ENCODE peak calls at places on chromosomes 2 and 18, in nine cellular contexts. L is foreskin fibroblast, Y is lower leg skin, W is cardiac muscle cell, J is cardiac fibroblast, K is keratinocyte, C is spleen, A is adrenal gland, S is lower lobe of right lung. D is an unnamed sample.

GRCh38 chr2:164560181-164560792 is 61.0 kb downstream of the GRB14 start:
- DNase-seq in J (peak; percentile 58), W (peak; percentile 46), K (no peak), L (peak; percentile 6), S (no peak), C (no peak), A (no peak), Y (no peak), D (peak; percentile 48)

GRCh38 chr2:211085056-211085680 is 528.8 kb downstream of the CPS1 start:
- DNase-seq in K (no peak), J (peak; percentile 64), Y (no peak), L (no peak), W (peak; percentile 42), S (no peak), C (no peak), A (no peak), D (peak; percentile 35)

GRCh38 chr18:39555511-39555910 is 1989.9 kb upstream of the CELF4 start:
- DNase-seq in A (no peak), W (no peak), J (no peak), K (no peak), C (no peak), L (no peak), Y (no peak), S (no peak), D (no peak)

GRCh38 chr2:171403181-171403580 is 30.6 kb downstream of the METTL8 start:
- DNase-seq in Y (no peak), W (no peak), A (no peak), L (peak; percentile 46), K (no peak), J (no peak), S (no peak), C (no peak), D (peak; percentile 43)

GRCh38 chr18:14086459-14087231 is 45.6 kb downstream of the ZNF519 start:
- DNase-seq in W (peak; percentile 73), C (no peak), J (peak; percentile 63), S (no peak), L (peak; percentile 4), A (no peak), K (no peak), Y (no peak), D (peak; percentile 42)

GRCh38 chr18:61732854-61733253 is 160.0 kb downstream of the RNF152 start:
- DNase-seq in J (peak; percentile 29), W (no peak), K (no peak), Y (no peak), L (no peak), C (no peak), S (peak; percentile 59), A (peak; percentile 57), D (no peak)

GRCh38 chr2:231683292-231683898 is 24.9 kb upstream of the PTMA start:
- DNase-seq in A (no peak), S (no peak), J (no peak), Y (no peak), W (no peak), C (no peak), K (no peak), L (no peak), D (no peak)

GRCh38 chr2:102101097-102101843 is 41.3 kb upstream of the IL1R1 start:
- DNase-seq in K (no peak), C (no peak), S (no peak), W (no peak), J (no peak), A (no peak), Y (no peak), L (no peak), D (no peak)

GRCh38 chr2:25981596-25982272 is 563 bp downstream of the KIF3C start:
- DNase-seq in A (no peak), J (no peak), W (peak; percentile 39), Y (no peak), K (no peak), S (no peak), C (peak; percentile 87), L (no peak), D (no peak)

GRCh38 chr2:176680916-176681315 is 411.7 kb downstream of the MTX2 start:
- DNase-seq in L (peak; percentile 9), A (no peak), K (no peak), W (no peak), Y (no peak), J (no peak), S (no peak), C (no peak), D (peak; percentile 2)

GRCh38 chr2:139296672-139297209 is 516.6 kb upstream of the NXPH2 start:
- DNase-seq in C (no peak), Y (no peak), L (no peak), K (no peak), A (no peak), J (no peak), S (no peak), W (no peak), D (no peak)

DNA sequence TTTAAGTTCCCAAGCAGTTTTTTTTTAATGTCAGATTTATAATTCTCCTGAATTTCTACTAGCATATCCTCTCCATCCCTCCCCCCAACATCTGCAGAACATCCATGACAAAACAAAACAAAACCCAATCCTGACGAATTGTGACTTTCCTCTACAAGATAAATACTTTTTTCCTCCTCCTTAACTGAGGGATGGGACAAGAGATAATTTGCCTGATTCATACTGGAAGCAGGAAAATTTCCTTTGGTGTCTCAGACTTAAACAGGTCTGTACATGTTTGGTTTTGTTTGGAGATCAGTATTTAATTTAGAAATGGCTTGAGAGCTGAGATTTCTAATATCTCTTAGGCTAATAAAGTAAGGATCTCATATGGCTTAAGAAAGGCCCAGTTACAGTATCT is 2.2 kb downstream of the CAVIN2 start:
- DNase-seq in S (no peak), J (no peak), Y (no peak), A (no peak), K (no peak), L (peak; percentile 9), W (no peak), C (no peak), D (no peak)
- H3K4me3 ChIP-seq in S (peak overlapping the region; percentile 72), J (peak overlapping the region; percentile 41), Y (no peak overlapping the region), A (no peak overlapping the region), K (peak overlapping the region; percentile 60), L (peak overlapping the region; percentile 42), W (no peak overlapping the region), C (peak overlapping the region; percentile 34), D (peak overlapping the region; percentile 48)

DNA sequence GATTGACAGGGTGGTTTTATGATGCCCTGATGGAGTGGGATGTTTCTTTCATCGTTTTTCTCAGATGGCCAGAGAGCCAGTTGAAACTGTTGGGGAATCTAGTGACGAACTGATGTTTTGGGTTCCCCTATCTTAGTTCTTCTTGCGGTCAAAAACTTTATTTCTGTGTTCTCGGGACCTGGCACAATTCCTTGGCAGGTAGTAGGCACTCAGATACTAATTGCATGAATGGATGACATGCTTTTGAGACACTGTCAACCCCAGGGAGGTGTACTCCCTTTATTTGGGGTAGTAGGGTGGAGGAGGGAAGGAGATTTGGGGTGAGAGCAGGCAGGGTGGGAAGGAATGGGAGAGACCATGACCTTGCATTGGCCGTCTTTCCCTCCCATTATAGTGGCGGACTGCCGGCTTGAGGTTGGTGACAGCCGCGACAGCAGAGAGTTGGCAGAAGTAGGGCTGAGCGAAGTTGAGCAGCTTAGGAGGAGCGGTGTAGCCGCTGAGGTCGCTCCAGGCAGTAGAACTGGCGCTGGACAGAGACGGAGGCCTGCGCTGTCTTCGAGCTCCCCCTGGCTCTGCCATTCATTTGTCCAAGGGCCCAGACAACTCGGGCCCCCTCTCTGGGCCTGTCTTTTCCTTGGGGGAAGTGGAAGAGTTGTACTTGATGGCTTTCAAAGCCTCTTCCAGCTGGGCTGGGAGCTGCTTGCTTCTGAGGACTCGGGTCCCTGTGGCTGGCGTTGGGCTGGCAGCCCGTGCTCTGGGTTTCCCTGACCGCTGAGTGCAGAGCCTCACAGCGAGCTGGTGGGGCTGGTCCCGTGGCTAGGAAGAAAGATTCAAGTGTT is 2.6 kb downstream of the TET3 start:
- DNase-seq in J (peak; percentile 64), C (peak; percentile 85), A (no peak), S (peak; percentile 74), K (no peak), W (peak; percentile 42), L (peak; percentile 63), Y (peak; percentile 86), D (peak; percentile 56)
- TF ChIP-seq CTCF in J (no peak), C (no peak), A (no peak), S (peak; percentile 50), K (peak; percentile 57), W (peak; percentile 41), L (peak; percentile 29), Y (no peak), D (peak; percentile 53)

GRCh38 chr2:200310545-200310971 is 4.1 kb downstream of the SPATS2L start:
- DNase-seq in J (no peak), S (no peak), W (no peak), C (no peak), L (peak; percentile 56), Y (no peak), A (no peak), K (no peak), D (peak; percentile 73)

GRCh38 chr2:200309296-200309846 is 2.9 kb downstream of the SPATS2L start:
- DNase-seq in S (no peak), L (no peak), C (no peak), Y (no peak), W (no peak), J (no peak), A (no peak), K (no peak), D (no peak)

GRCh38 chr2:200306969-200307811 is 697 bp downstream of the SPATS2L start:
- DNase-seq in C (peak; percentile 83), A (no peak), W (peak; percentile 68), Y (peak; percentile 87), L (peak; percentile 54), S (peak; percentile 63), K (no peak), J (peak; percentile 44), D (peak; percentile 37)

GRCh38 chr2:200308001-200308400 is 1.5 kb downstream of the SPATS2L start:
- DNase-seq in Y (no peak), S (no peak), L (peak; percentile 32), W (no peak), A (no peak), K (no peak), J (peak; percentile 58), C (no peak), D (peak; percentile 59)

DNA sequence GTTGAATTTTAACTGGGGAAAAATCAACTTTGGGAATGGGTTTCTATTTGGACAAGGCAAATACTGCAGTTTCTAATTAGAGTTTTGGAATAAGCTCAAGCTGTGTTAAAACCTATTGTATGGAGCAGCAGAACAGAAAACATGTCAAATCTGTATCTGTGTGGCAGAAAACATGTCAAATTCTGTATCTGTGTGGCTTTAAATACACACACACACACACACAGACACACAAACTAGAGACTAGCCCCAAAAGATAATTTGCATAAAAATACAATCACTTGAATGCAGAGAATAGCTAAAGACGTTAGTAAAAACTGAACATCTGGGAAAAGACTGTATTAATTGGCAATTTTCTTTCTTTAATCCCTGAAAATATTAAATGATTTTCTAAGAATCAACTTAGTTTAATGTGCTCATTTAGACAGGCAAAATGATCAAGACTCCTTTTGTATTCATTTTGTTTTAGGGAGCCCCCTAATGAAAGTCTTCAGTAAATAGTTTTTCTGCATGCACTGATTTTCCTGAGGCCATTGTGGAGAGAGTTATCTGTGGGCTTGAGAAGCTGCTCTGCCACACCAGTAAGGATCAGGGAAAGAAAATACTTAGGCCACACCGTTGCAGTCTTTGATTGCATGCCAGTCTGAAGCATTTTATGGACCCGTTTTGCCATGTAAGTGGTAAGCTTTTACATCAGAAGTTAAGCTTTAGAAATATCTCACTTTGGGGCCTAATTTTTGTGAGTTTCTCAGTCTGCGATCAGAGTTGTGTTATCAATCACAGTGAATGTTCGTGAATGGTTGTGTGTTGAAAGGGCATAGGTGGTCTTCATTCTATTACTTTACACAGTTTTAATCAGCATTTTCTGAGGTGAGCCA is 2.2 kb downstream of the SPATS2L start:
- DNase-seq in C (no peak), Y (no peak), W (peak; percentile 21), L (no peak), S (no peak), K (no peak), J (no peak), A (no peak), D (peak; percentile 65)
- H3K4me3 ChIP-seq in C (peak overlapping the region; percentile 67), Y (no peak overlapping the region), W (peak overlapping the region; percentile 99), L (peak overlapping the region; percentile 70), S (peak overlapping the region; percentile 79), K (peak overlapping the region; percentile 74), J (peak overlapping the region; percentile 74), A (no peak overlapping the region), D (peak overlapping the region; percentile 73)

GRCh38 chr2:239311132-239312040 is 89.4 kb downstream of the HDAC4 start:
- DNase-seq in A (peak; percentile 88), J (no peak), Y (peak; percentile 85), K (no peak), S (peak; percentile 80), C (peak; percentile 58), L (peak; percentile 30), W (peak; percentile 45), D (no peak)
- TF ChIP-seq CTCF in A (no peak), J (no peak), Y (no peak), K (no peak), S (no peak), C (no peak), L (no peak), W (no peak), D (no peak)